ENCODE peak calls at places on chromosomes 16 and 17, in five cellular contexts. L, N, E, P and V are unnamed samples. For H3K36me3, the result is how much of the 10 kb centered on the place peaks cover.

GRCh38 chr17:13099079-13099478 is 81.3 kb upstream of the ELAC2 start:
- DNase-seq in L (no peak), N (no peak), E (no peak), P (no peak), V (no peak)

GRCh38 chr17:75827291-75828050 is 16.7 kb downstream of the UNC13D start:
- DNase-seq in L (peak), N (peak), E (peak), P (peak), V (peak)

GRCh38 chr17:71914042-71914441 is 206.8 kb upstream of the SOX9 start:
- DNase-seq in L (no peak), N (no peak), E (no peak), P (no peak), V (no peak)

GRCh38 chr16:69187891-69188451 is 1.0 kb downstream of the SNTB2 start:
- DNase-seq in L (peak), N (peak), E (peak), P (peak), V (peak)

GRCh38 chr16:20004931-20005330 is 68.8 kb downstream of the GPR139 start:
- DNase-seq in L (no peak), N (no peak), E (no peak), P (no peak), V (no peak)

GRCh38 chr16:81945665-81946064 is 65.6 kb downstream of the SDR42E1 start:
- DNase-seq in L (no peak), N (no peak), E (no peak), P (no peak), V (no peak)

GRCh38 chr17:30299000-30299399 is 7.3 kb upstream of the BLMH start:
- DNase-seq in L (no peak), N (no peak), E (no peak), P (no peak), V (no peak)

GRCh38 chr17:561118-561517 is 153.5 kb downstream of the VPS53 start:
- DNase-seq in L (no peak), N (no peak), E (no peak), P (no peak), V (no peak)

GRCh38 chr17:1495265-1495664 is 2.8 kb upstream of the MYO1C start:
- DNase-seq in L (peak), N (no peak), E (peak), P (peak), V (no peak)

GRCh38 chr17:45338023-45338781 is 21.4 kb upstream of the MAP3K14 start:
- DNase-seq in L (peak), N (no peak), E (peak), P (peak), V (no peak)

GRCh38 chr17:32152130-32152529 is 9.8 kb downstream of the RHOT1 start:
- DNase-seq in L (no peak), N (no peak), E (peak), P (no peak), V (peak)

GRCh38 chr17:42803074-42803883 is 4.6 kb downstream of the CNTD1 start:
- DNase-seq in L (no peak), N (no peak), E (no peak), P (no peak), V (no peak)

GRCh38 chr16:85216522-85217375 is 104.5 kb upstream of the CIBAR2 start:
- DNase-seq in L (no peak), N (no peak), E (no peak), P (no peak), V (no peak)

GRCh38 chr16:31714899-31715504 is 158.6 kb upstream of the ZNF267 start:
- DNase-seq in L (no peak), N (no peak), E (no peak), P (no peak), V (no peak)

GRCh38 chr16:56941856-56942331 is 10.0 kb downstream of the HERPUD1 start:
- DNase-seq in L (no peak), N (no peak), E (no peak), P (no peak), V (no peak)

GRCh38 chr17:57911834-57912673 is 43.2 kb downstream of the CUEDC1 start:
- DNase-seq in L (peak), N (peak), E (peak), P (peak), V (no peak)

GRCh38 chr17:66661411-66661843 is 173.5 kb upstream of the CACNG5 start:
- DNase-seq in L (peak), N (no peak), E (no peak), P (no peak), V (no peak)

GRCh38 chr17:77693776-77694175 is 264.7 kb upstream of the TNRC6C start:
- DNase-seq in L (no peak), N (no peak), E (no peak), P (no peak), V (no peak)

GRCh38 chr17:78898947-78899346 is 4.1 kb downstream of the CEP295NL start:
- DNase-seq in L (no peak), N (no peak), E (no peak), P (no peak), V (no peak)

GRCh38 chr16:16120382-16121184 is 102.7 kb downstream of the ABCC6 start:
- DNase-seq in L (peak), N (peak), E (no peak), P (peak), V (no peak)

GRCh38 chr16:24360936-24361335 is 104.8 kb downstream of the CACNG3 start:
- DNase-seq in L (no peak), N (no peak), E (no peak), P (no peak), V (no peak)

GRCh38 chr16:8646271-8646670 is 24.8 kb downstream of the METTL22 start:
- DNase-seq in L (no peak), N (no peak), E (no peak), P (no peak), V (no peak)

GRCh38 chr17:47830396-47830907 is 889 bp downstream of the MRPL10 start:
- DNase-seq in L (peak), N (no peak), E (no peak), P (no peak), V (peak)

GRCh38 chr16:54066451-54067056 is 220.0 kb downstream of the IRX3 start:
- DNase-seq in L (peak), N (no peak), E (no peak), P (no peak), V (no peak)

GRCh38 chr17:13947499-13947898 is 121.8 kb upstream of the COX10 start:
- DNase-seq in L (no peak), N (no peak), E (no peak), P (no peak), V (no peak)

GRCh38 chr16:52561910-52562741 is 15.2 kb upstream of the TOX3 start:
- DNase-seq in L (no peak), N (peak), E (no peak), P (no peak), V (peak)

GRCh38 chr16:35552763-35553162 is 2093.4 kb downstream of the TP53TG3F start:
- DNase-seq in L (no peak), N (no peak), E (no peak), P (no peak), V (no peak)

GRCh38 chr17:49745175-49746139 is 18.5 kb downstream of the FAM117A start:
- DNase-seq in L (no peak), N (no peak), E (no peak), P (no peak), V (no peak)
- H3K4me3 ChIP-seq in L (no peak), N (no peak), E (no peak), P (no peak), V (no peak)

GRCh38 chr17:82972836-82973372 is 106.5 kb upstream of the METRNL start:
- DNase-seq in L (no peak), N (peak), E (no peak), P (no peak), V (no peak)

GRCh38 chr17:82973456-82974135 is 105.8 kb upstream of the METRNL start:
- DNase-seq in L (no peak), N (no peak), E (no peak), P (no peak), V (no peak)

GRCh38 chr17:82967268-82968032 is 112.0 kb upstream of the METRNL start:
- DNase-seq in L (peak), N (no peak), E (no peak), P (no peak), V (no peak)

GRCh38 chr17:82970818-82971610 is 108.4 kb upstream of the METRNL start:
- DNase-seq in L (no peak), N (peak), E (no peak), P (no peak), V (no peak)

DNA sequence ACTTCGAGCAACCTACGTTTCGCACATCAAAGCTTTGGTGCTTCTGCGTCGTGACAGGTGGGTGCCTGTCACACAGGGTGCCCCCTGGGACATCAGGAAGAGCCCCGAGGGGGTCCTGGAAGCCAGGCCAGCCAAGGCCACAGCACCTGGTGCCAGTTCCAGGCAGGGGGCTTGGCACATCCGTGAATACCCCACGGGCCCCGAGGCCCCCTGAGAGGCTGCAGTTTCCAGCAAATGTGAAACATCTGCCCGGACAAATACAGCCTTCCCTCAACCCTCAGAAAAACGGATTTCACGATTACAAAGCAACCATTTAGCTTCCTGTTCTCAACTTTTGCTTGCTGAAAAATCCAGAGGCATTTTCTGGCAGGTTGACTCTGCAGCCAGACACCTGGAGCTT is 109.3 kb upstream of the METRNL start:
- DNase-seq in L (peak), N (no peak), E (no peak), P (no peak), V (no peak)
- H3K36me3 ChIP-seq in L (under half), N (under half), E (under half), P (under half), V (under half)

GRCh38 chr17:73291260-73291801 is 20.5 kb downstream of the CDC42EP4 start:
- DNase-seq in L (peak), N (peak), E (peak), P (peak), V (no peak)
- H3K4me3 ChIP-seq in L (peak), N (no peak), E (peak), P (peak), V (no peak)

GRCh38 chr16:67632415-67633172 is 12.3 kb upstream of the CARMIL2 start:
- DNase-seq in L (no peak), N (no peak), E (no peak), P (peak), V (no peak)

DNA sequence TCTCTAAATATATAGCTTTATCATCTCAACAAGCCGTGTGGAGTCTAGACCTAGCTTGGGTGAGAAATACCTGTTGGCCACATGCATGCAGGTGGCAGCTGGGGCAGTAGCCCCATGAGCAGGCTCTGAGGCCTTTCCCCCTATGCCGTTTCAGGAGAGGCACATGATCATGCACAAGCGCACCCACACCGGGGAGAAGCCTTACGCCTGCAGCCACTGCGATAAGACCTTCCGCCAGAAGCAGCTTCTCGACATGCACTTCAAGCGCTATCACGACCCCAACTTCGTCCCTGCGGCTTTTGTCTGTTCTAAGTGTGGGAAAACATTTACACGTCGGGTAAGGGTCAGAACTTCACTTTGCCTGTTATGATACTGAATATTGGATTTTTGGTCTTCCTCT is 16.7 kb upstream of the CARMIL2 start:
- DNase-seq in L (no peak), N (no peak), E (no peak), P (no peak), V (no peak)
- H3K36me3 ChIP-seq in L (half or more), N (under half), E (half or more), P (half or more), V (under half)

GRCh38 chr16:78189121-78189520 is 89.7 kb downstream of the WWOX start:
- DNase-seq in L (no peak), N (no peak), E (no peak), P (no peak), V (no peak)

GRCh38 chr16:78183886-78184553 is 84.6 kb downstream of the WWOX start:
- DNase-seq in L (no peak), N (no peak), E (no peak), P (no peak), V (no peak)

GRCh38 chr16:78183437-78183836 is 84.0 kb downstream of the WWOX start:
- DNase-seq in L (no peak), N (no peak), E (no peak), P (no peak), V (no peak)

GRCh38 chr16:78180349-78180748 is 80.9 kb downstream of the WWOX start:
- DNase-seq in L (no peak), N (no peak), E (no peak), P (no peak), V (no peak)

GRCh38 chr16:78184554-78185183 is 85.2 kb downstream of the WWOX start:
- DNase-seq in L (no peak), N (no peak), E (no peak), P (no peak), V (peak)
- H3K4me3 ChIP-seq in L (no peak), N (no peak), E (peak), P (no peak), V (no peak)

GRCh38 chr17:17213775-17214174 is 7.6 kb upstream of the PLD6 start:
- DNase-seq in L (no peak), N (no peak), E (no peak), P (no peak), V (no peak)
- H3K36me3 ChIP-seq in L (half or more), N (half or more), E (half or more), P (half or more), V (under half)

GRCh38 chr16:2686912-2687507 is 4.7 kb downstream of the KCTD5 start:
- DNase-seq in L (peak), N (peak), E (peak), P (no peak), V (no peak)
- H3K4me3 ChIP-seq in L (no peak), N (no peak), E (no peak), P (no peak), V (no peak)

DNA sequence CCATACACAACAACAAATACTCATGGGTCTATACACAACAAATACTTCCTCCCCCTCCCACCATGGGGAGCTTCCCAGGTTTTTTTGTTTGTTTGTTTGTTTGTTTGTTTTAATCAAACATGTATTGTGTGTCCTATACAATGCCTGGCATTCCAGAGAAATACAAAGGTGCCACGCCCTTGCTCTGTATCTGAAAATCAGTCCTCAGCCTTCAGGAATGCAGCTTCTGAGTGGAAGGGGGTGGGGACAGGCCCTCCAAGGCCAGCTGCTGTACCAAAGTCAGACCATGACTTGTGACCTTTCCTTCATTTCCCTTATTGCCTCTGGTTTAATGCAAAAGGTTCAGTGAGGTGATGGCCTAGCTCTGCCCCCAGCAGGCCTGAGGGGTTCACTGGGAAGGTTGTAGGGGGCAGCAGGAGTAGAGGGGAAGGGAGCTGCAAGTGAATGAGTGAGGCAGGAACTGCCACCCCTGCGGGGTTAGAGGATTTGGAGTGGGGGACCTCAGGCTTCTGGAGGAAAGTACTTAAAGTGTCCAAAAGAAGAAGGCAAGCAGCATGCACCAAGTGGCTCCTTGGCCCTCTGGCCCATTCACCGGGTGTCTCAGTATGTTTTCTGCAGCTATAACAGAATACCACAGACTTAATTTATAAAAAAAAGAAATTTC is 105.2 kb downstream of the CLEC16A start:
- DNase-seq in L (no peak), N (no peak), E (no peak), P (no peak), V (peak)
- H3K36me3 ChIP-seq in L (half or more), N (under half), E (under half), P (under half), V (under half)